ENCODE peak calls at places on chromosomes 5 and 9, in six cellular contexts. One of them, this sample, is unnamed.

GRCh38 chr5:116953251-116953934 is 378.8 kb upstream of the SEMA6A start:
- DNase-seq in AG09319: no peak
- DNase-seq in GM20000: no peak
- DNase-seq in sigmoid colon: no peak
- DNase-seq in psoas muscle: no peak
- DNase-seq in testis: no peak
- DNase-seq in this sample: no peak

GRCh38 chr5:103450333-103451061 is 112.1 kb downstream of the NUDT12 start:
- DNase-seq in AG09319: no peak
- DNase-seq in GM20000: no peak
- DNase-seq in sigmoid colon: no peak
- DNase-seq in psoas muscle: no peak
- DNase-seq in testis: no peak
- DNase-seq in this sample: no peak

GRCh38 chr9:2262809-2263510 is 247.8 kb downstream of the SMARCA2 start:
- DNase-seq in AG09319: no peak
- DNase-seq in GM20000: no peak
- DNase-seq in sigmoid colon: no peak
- DNase-seq in psoas muscle: no peak
- DNase-seq in testis: no peak
- DNase-seq in this sample: no peak

GRCh38 chr9:124897570-124898460 is 35.9 kb downstream of the ARPC5L start:
- DNase-seq in AG09319: no peak
- DNase-seq in GM20000: no peak
- DNase-seq in sigmoid colon: no peak
- DNase-seq in psoas muscle: no peak
- DNase-seq in testis: no peak
- DNase-seq in this sample: no peak

GRCh38 chr5:170333161-170333909 is 35.8 kb upstream of the LCP2 start:
- DNase-seq in AG09319: no peak
- DNase-seq in GM20000: no peak
- DNase-seq in sigmoid colon: no peak
- DNase-seq in psoas muscle: no peak
- DNase-seq in testis: no peak
- DNase-seq in this sample: no peak

GRCh38 chr5:77308154-77308960 is 97.9 kb downstream of the PDE8B start:
- DNase-seq in AG09319: no peak
- DNase-seq in GM20000: no peak
- DNase-seq in sigmoid colon: no peak
- DNase-seq in psoas muscle: no peak
- DNase-seq in testis: no peak
- DNase-seq in this sample: no peak

GRCh38 chr9:137198748-137199276 is 1.7 kb downstream of the TPRN start:
- DNase-seq in AG09319: no peak
- DNase-seq in GM20000: no peak
- DNase-seq in sigmoid colon: no peak
- DNase-seq in psoas muscle: no peak
- DNase-seq in testis: no peak
- DNase-seq in this sample: no peak

GRCh38 chr5:58921106-58921505 is 338.2 kb downstream of the RAB3C start:
- DNase-seq in AG09319: no peak
- DNase-seq in GM20000: no peak
- DNase-seq in sigmoid colon: no peak
- DNase-seq in psoas muscle: no peak
- DNase-seq in testis: no peak
- DNase-seq in this sample: no peak

GRCh38 chr5:12876541-12877298 is 972.5 kb upstream of the CTNND2 start:
- DNase-seq in AG09319: no peak
- DNase-seq in GM20000: no peak
- DNase-seq in sigmoid colon: no peak
- DNase-seq in psoas muscle: no peak
- DNase-seq in testis: no peak
- DNase-seq in this sample: no peak

GRCh38 chr5:66323142-66323890 is 179.2 kb downstream of the SREK1 start:
- DNase-seq in AG09319: no peak
- DNase-seq in GM20000: no peak
- DNase-seq in sigmoid colon: no peak
- DNase-seq in psoas muscle: no peak
- DNase-seq in testis: no peak
- DNase-seq in this sample: no peak

GRCh38 chr9:137275937-137276756 is 1.4 kb upstream of the TOR4A start:
- DNase-seq in AG09319: no peak
- DNase-seq in GM20000: no peak
- DNase-seq in sigmoid colon: peak; percentile 62
- DNase-seq in psoas muscle: no peak
- DNase-seq in testis: no peak
- DNase-seq in this sample: no peak

GRCh38 chr5:72223371-72223770 is 96.7 kb downstream of the MRPS27 start:
- DNase-seq in AG09319: no peak
- DNase-seq in GM20000: no peak
- DNase-seq in sigmoid colon: no peak
- DNase-seq in psoas muscle: no peak
- DNase-seq in testis: no peak
- DNase-seq in this sample: no peak

GRCh38 chr5:175657593-175658271 is at the start of gene HRH2:
- DNase-seq in AG09319: no peak
- DNase-seq in GM20000: no peak
- DNase-seq in sigmoid colon: no peak
- DNase-seq in psoas muscle: no peak
- DNase-seq in testis: peak; percentile 27
- DNase-seq in this sample: no peak

GRCh38 chr5:61301345-61301744 is 30.7 kb upstream of the ZSWIM6 start:
- DNase-seq in AG09319: peak; percentile 41
- DNase-seq in GM20000: no peak
- DNase-seq in sigmoid colon: no peak
- DNase-seq in psoas muscle: no peak
- DNase-seq in testis: no peak
- DNase-seq in this sample: no peak
- TF ChIP-seq CTCF in AG09319: peak; percentile 21
- TF ChIP-seq CTCF in GM20000: no peak
- TF ChIP-seq CTCF in sigmoid colon: no peak
- TF ChIP-seq CTCF in psoas muscle: no peak
- TF ChIP-seq CTCF in testis: no peak
- TF ChIP-seq CTCF in this sample: no peak

GRCh38 chr9:73183917-73184861 is 32.5 kb downstream of the ANXA1 start:
- DNase-seq in AG09319: peak; percentile 18
- DNase-seq in GM20000: peak; percentile 13
- DNase-seq in sigmoid colon: no peak
- DNase-seq in psoas muscle: no peak
- DNase-seq in testis: no peak
- DNase-seq in this sample: no peak
- TF ChIP-seq CTCF in AG09319: peak; percentile 23
- TF ChIP-seq CTCF in GM20000: no peak
- TF ChIP-seq CTCF in sigmoid colon: peak; percentile 49
- TF ChIP-seq CTCF in psoas muscle: peak; percentile 78
- TF ChIP-seq CTCF in testis: no peak
- TF ChIP-seq CTCF in this sample: no peak

DNA sequence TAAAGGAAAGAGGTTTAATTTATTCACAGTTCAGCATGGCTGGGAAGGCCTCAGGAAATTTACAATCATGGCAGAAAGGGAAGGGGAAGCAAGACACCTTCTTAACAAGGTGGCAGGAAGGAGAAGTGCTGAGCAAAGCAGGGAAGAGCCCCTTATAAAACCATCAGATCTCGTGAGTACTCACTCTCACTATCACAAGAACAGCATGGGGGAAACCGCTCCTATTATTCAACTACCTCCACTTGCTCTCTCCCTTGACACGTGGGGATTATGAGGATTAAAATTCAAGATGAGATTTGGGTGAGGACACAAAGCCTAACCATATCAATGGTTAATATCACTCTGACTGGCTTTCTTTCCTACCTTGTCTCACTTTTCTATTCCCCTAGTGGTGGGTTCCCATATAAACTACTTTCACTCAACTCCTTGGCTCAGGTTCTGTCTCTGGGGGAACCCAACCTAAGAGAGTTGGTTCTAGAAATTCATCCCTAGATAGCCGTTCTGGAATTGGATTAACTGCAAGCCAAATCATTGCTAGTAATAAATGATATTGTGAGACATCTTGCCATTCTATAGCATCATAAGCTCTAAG is 749.8 kb upstream of the GRAMD2B start:
- DNase-seq in AG09319: no peak
- DNase-seq in GM20000: no peak
- DNase-seq in sigmoid colon: no peak
- DNase-seq in psoas muscle: no peak
- DNase-seq in testis: no peak
- DNase-seq in this sample: no peak
- TF ChIP-seq CTCF in AG09319: no peak
- TF ChIP-seq CTCF in GM20000: no peak
- TF ChIP-seq CTCF in sigmoid colon: no peak
- TF ChIP-seq CTCF in psoas muscle: no peak
- TF ChIP-seq CTCF in testis: no peak
- TF ChIP-seq CTCF in this sample: no peak

DNA sequence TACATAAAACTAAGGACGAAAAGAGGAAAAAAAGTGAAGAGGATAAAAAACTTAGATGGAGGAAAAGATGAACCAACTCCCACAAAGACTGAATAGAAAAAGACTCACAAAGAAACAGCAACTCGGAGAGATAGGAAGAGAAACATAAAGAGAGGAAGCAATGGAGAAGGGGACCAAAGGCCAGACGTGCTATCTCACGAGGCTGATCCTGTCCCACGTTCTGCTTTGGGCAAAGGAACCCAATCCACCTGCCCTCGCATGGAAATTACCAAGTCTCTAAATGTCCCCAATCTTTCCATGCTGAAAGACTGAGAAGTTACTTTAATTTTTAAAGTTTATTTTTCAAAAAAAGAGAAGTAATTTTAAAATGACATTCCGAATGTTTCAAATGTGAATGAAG is 36.6 kb downstream of the TMEM245 start:
- DNase-seq in AG09319: no peak
- DNase-seq in GM20000: no peak
- DNase-seq in sigmoid colon: no peak
- DNase-seq in psoas muscle: no peak
- DNase-seq in testis: no peak
- DNase-seq in this sample: no peak
- TF ChIP-seq CTCF in AG09319: no peak
- TF ChIP-seq CTCF in GM20000: no peak
- TF ChIP-seq CTCF in sigmoid colon: no peak
- TF ChIP-seq CTCF in psoas muscle: no peak
- TF ChIP-seq CTCF in testis: no peak
- TF ChIP-seq CTCF in this sample: no peak

DNA sequence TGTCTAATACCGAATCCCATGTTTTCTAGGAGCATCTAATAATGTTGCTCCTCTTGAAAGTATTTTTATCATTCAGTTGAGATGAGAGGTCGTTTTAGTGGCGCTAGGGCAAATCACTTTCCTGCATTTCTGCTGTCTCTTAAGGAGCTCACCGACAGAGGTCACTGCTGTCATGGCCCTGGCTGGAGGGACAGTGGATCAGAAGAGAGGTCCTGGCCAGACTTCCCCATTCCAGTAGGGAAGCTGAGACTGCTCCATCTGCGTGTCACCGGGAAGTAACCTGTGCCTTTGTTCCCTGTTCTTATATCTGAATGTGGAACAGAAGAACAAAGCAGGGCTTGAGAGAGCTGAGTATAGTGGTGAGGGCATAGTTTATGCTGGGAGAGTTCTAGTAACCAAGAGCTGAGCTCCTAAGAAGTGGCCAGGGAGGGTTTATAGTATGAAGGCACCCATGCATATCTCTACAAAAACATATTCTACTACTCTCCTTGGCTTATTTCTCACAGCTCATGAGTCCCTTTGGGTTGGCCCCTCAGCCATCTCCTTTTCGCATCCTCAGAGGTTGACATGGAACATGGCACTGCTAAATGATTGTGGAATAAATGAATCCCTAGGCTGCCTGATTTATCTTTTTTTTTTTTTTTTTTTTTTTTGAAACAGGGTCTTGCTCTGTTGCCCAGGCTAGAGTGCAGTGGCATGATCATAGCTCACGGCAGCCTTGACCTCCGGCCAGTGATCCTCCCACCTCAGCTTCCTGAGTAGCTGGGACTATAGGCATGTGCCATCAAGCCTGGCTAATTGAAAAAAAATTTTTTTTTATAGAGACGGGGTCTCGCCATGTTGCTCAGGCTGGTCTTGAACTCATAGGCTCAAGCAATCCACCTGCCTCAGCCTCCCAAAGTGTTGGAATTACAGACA is 27.2 kb downstream of the ATP6V0E1 start:
- DNase-seq in AG09319: no peak
- DNase-seq in GM20000: no peak
- DNase-seq in sigmoid colon: peak; percentile 76
- DNase-seq in psoas muscle: peak; percentile 70
- DNase-seq in testis: peak; percentile 76
- DNase-seq in this sample: no peak
- TF ChIP-seq CTCF in AG09319: peak; percentile 29
- TF ChIP-seq CTCF in GM20000: no peak
- TF ChIP-seq CTCF in sigmoid colon: no peak
- TF ChIP-seq CTCF in psoas muscle: peak; percentile 52
- TF ChIP-seq CTCF in testis: no peak
- TF ChIP-seq CTCF in this sample: no peak

GRCh38 chr5:112529525-112529924 is 110.4 kb upstream of the EPB41L4A start:
- DNase-seq in AG09319: no peak
- DNase-seq in GM20000: peak; percentile 23
- DNase-seq in sigmoid colon: no peak
- DNase-seq in psoas muscle: no peak
- DNase-seq in testis: no peak
- DNase-seq in this sample: no peak
- TF ChIP-seq CTCF in AG09319: no peak
- TF ChIP-seq CTCF in GM20000: peak; percentile 27
- TF ChIP-seq CTCF in sigmoid colon: no peak
- TF ChIP-seq CTCF in psoas muscle: no peak
- TF ChIP-seq CTCF in testis: no peak
- TF ChIP-seq CTCF in this sample: no peak

GRCh38 chr5:95591490-95591901 is 28.4 kb upstream of the GPR150 start:
- DNase-seq in AG09319: peak; percentile 19
- DNase-seq in GM20000: peak; percentile 31
- DNase-seq in sigmoid colon: no peak
- DNase-seq in psoas muscle: no peak
- DNase-seq in testis: no peak
- DNase-seq in this sample: no peak
- TF ChIP-seq CTCF in AG09319: no peak
- TF ChIP-seq CTCF in GM20000: no peak
- TF ChIP-seq CTCF in sigmoid colon: no peak
- TF ChIP-seq CTCF in psoas muscle: no peak
- TF ChIP-seq CTCF in testis: no peak
- TF ChIP-seq CTCF in this sample: no peak

GRCh38 chr9:292915-293314 is 78.2 kb downstream of the DOCK8 start:
- DNase-seq in AG09319: no peak
- DNase-seq in GM20000: no peak
- DNase-seq in sigmoid colon: no peak
- DNase-seq in psoas muscle: no peak
- DNase-seq in testis: no peak
- DNase-seq in this sample: no peak
- TF ChIP-seq CTCF in AG09319: no peak
- TF ChIP-seq CTCF in GM20000: no peak
- TF ChIP-seq CTCF in sigmoid colon: no peak
- TF ChIP-seq CTCF in psoas muscle: no peak
- TF ChIP-seq CTCF in testis: no peak
- TF ChIP-seq CTCF in this sample: no peak

This sample was measured in activated B cell treated with CpG ODN at 0.5 μM for 24 hours.